ENCODE peak calls at places on chromosomes 1 and 21, in four cellular contexts. P is GM12878, U is K562, H is HepG2. F is an unnamed sample.

GRCh38 chr1:11501491-11501897 is 22.5 kb downstream of the DISP3 start:
- DNase-seq in P (no peak), U (no peak), H (no peak), F (no peak)

GRCh38 chr21:42527489-42528158 is 14.0 kb downstream of the SLC37A1 start:
- DNase-seq in P (peak), U (no peak), H (no peak), F (no peak)

GRCh38 chr1:230515451-230516145 is 89.5 kb upstream of the PGBD5 start:
- DNase-seq in P (no peak), U (no peak), H (no peak), F (no peak)

GRCh38 chr1:31790641-31791091 is 25.2 kb downstream of the SPOCD1 start:
- DNase-seq in P (no peak), U (no peak), H (no peak), F (no peak)

GRCh38 chr1:6358144-6358624 is 35.4 kb downstream of the ACOT7 start:
- DNase-seq in P (no peak), U (no peak), H (no peak), F (no peak)

GRCh38 chr1:64087768-64088167 is 115.7 kb upstream of the UBE2U start:
- DNase-seq in P (no peak), U (no peak), H (no peak), F (no peak)

GRCh38 chr21:25501996-25502665 is 105.2 kb downstream of the MRPL39 start:
- DNase-seq in P (peak), U (no peak), H (no peak), F (no peak)

GRCh38 chr1:170576980-170577379 is 45.0 kb downstream of the GORAB start:
- DNase-seq in P (no peak), U (no peak), H (no peak), F (no peak)

GRCh38 chr1:104182251-104182650 is 432.6 kb downstream of the AMY1C start:
- DNase-seq in P (no peak), U (no peak), H (no peak), F (no peak)

GRCh38 chr1:109615879-109616278 is 3.5 kb downstream of the GNAT2 start:
- DNase-seq in P (no peak), U (peak), H (no peak), F (no peak)

GRCh38 chr1:89994231-89994804 is 592 bp upstream of the ZNF326 start:
- DNase-seq in P (no peak), U (peak), H (no peak), F (no peak)

GRCh38 chr1:81801032-81801833 is 499 bp downstream of the ADGRL2 start:
- DNase-seq in P (no peak), U (no peak), H (peak), F (peak)

GRCh38 chr1:23657659-23658275 is 33.8 kb upstream of the RPL11 start:
- DNase-seq in P (no peak), U (peak), H (peak), F (peak)

GRCh38 chr1:162230096-162230495 is 146.6 kb downstream of the SPATA46 start:
- DNase-seq in P (no peak), U (no peak), H (no peak), F (peak)

GRCh38 chr1:201480231-201481003 is 11.4 kb upstream of the PHLDA3 start:
- DNase-seq in P (no peak), U (peak), H (peak), F (peak)

GRCh38 chr1:149903836-149904491 is 4.6 kb downstream of the BOLA1 start:
- DNase-seq in P (no peak), U (no peak), H (no peak), F (no peak)

GRCh38 chr1:232635778-232636356 is 5.9 kb upstream of the SIPA1L2 start:
- DNase-seq in P (no peak), U (peak), H (peak), F (peak)

GRCh38 chr1:180123463-180123936 is 31.2 kb upstream of the QSOX1 start:
- DNase-seq in P (no peak), U (no peak), H (no peak), F (peak)

GRCh38 chr1:211591980-211592493 is 13.1 kb upstream of the SLC30A1 start:
- DNase-seq in P (no peak), U (peak), H (no peak), F (peak)

GRCh38 chr1:2985121-2985561 is 36.1 kb upstream of the ACTRT2 start:
- DNase-seq in P (no peak), U (no peak), H (no peak), F (no peak)

GRCh38 chr21:19899645-19900044 is 1098.6 kb upstream of the NCAM2 start:
- DNase-seq in P (no peak), U (peak), H (no peak), F (no peak)

GRCh38 chr1:171433451-171433850 is 51.9 kb upstream of the PRRC2C start:
- DNase-seq in P (no peak), U (no peak), H (no peak), F (peak)

GRCh38 chr1:40435876-40436275 is 14.4 kb upstream of the ZFP69B start:
- DNase-seq in P (no peak), U (no peak), H (no peak), F (no peak)

GRCh38 chr1:39387452-39387851 is 104.0 kb upstream of the BMP8A start:
- DNase-seq in P (no peak), U (peak), H (peak), F (peak)

GRCh38 chr21:29299906-29300546 is 1.3 kb downstream of the BACH1 start:
- DNase-seq in P (peak), U (peak), H (peak), F (peak)

GRCh38 chr1:56645663-56646330 is 683 bp downstream of the PRKAA2 start:
- DNase-seq in P (no peak), U (no peak), H (peak), F (peak)

GRCh38 chr1:40738831-40739230 is 44.8 kb upstream of the KCNQ4 start:
- DNase-seq in P (no peak), U (no peak), H (no peak), F (no peak)

GRCh38 chr21:35145626-35146236 is 96.6 kb upstream of the RUNX1 start:
- DNase-seq in P (no peak), U (no peak), H (no peak), F (no peak)

GRCh38 chr1:205504311-205505075 is at the start of gene CDK18:
- DNase-seq in P (no peak), U (no peak), H (peak), F (no peak)

GRCh38 chr1:221347706-221348105 is 394.2 kb downstream of the DUSP10 start:
- DNase-seq in P (no peak), U (no peak), H (peak), F (no peak)

GRCh38 chr1:94037392-94038229 is 83.3 kb downstream of the ABCA4 start:
- DNase-seq in P (no peak), U (no peak), H (no peak), F (no peak)
- TF ChIP-seq CHD4 in P (no peak), U (no peak), H (no peak), F (no peak)

GRCh38 chr1:99965646-99966375 is 4.0 kb upstream of the SLC35A3 start:
- DNase-seq in P (no peak), U (no peak), H (no peak), F (no peak)

GRCh38 chr1:99970713-99971255 is 988 bp downstream of the SLC35A3 start:
- DNase-seq in P (no peak), U (peak), H (no peak), F (no peak)

GRCh38 chr1:99969260-99969728 is 502 bp upstream of the SLC35A3 start:
- DNase-seq in P (no peak), U (peak), H (no peak), F (no peak)

GRCh38 chr1:99968214-99968613 is 1.6 kb upstream of the SLC35A3 start:
- DNase-seq in P (no peak), U (no peak), H (no peak), F (no peak)

GRCh38 chr1:99969729-99970591 is at the start of gene SLC35A3:
- DNase-seq in P (peak), U (peak), H (peak), F (peak)
- TF ChIP-seq REST in P (no peak), U (no peak), H (no peak), F (no peak)

GRCh38 chr1:8013800-8014199 is 12.3 kb downstream of the ERRFI1 start:
- DNase-seq in P (no peak), U (no peak), H (no peak), F (no peak)
- TF ChIP-seq CHD4 in P (no peak), U (no peak), H (no peak), F (no peak)

GRCh38 chr1:181179980-181180964 is 91.8 kb downstream of the IER5 start:
- DNase-seq in P (peak), U (no peak), H (no peak), F (no peak)
- TF ChIP-seq REST in P (no peak), U (no peak), H (no peak), F (no peak)

DNA sequence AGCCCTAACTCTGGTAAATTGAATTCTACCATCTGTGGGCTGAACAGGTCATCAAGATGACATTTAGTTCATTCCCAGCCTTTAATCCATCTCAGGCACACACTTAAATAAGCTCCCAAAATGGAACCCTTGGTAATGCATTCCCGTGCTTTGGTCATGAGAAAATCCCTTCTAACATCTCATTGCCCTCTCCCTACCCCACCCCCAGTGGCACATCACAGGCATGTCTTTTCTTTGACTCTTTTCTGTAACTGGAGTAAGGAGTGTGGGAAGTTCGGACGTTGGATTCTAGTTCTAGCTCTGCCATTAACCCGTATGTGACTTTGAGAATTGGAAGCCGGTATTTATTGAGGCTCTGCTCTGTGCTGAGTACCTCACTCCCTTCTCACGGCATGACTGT is 13.3 kb upstream of the MYOG start:
- DNase-seq in P (no peak), U (no peak), H (no peak), F (no peak)
- TF ChIP-seq CHD4 in P (no peak), U (no peak), H (no peak), F (no peak)

F was measured in A549.